ENCODE peak calls at places on chromosome 18, in six cellular contexts. Z is CD8-positive, alpha-beta memory T cell; Q is lower lobe of right lung; F is gastrocnemius medialis; S is CD4-positive, CD25-positive, alpha-beta regulatory T cell; O is ascending aorta. G is an unnamed sample.

GRCh38 chr18:27315001-27315400 is 129.9 kb upstream of the CHST9 start:
- DNase-seq in Z (no peak), Q (no peak), F (no peak), S (no peak), O (no peak), G (no peak)

GRCh38 chr18:75588412-75588811 is 160.9 kb upstream of the SMIM21 start:
- DNase-seq in Z (no peak), Q (no peak), F (no peak), S (no peak), O (no peak), G (no peak)

GRCh38 chr18:43507842-43508481 is 230.7 kb upstream of the SYT4 start:
- DNase-seq in Z (no peak), Q (no peak), F (no peak), S (no peak), O (no peak), G (no peak)

GRCh38 chr18:27581261-27581904 is 396.3 kb upstream of the CHST9 start:
- DNase-seq in Z (no peak), Q (no peak), F (no peak), S (no peak), O (no peak), G (no peak)

GRCh38 chr18:23460285-23461273 is 7.5 kb downstream of the RIOK3 start:
- DNase-seq in Z (no peak), Q (no peak), F (no peak), S (no peak), O (no peak), G (no peak)

GRCh38 chr18:70981400-70982140 is 692.7 kb downstream of the SOCS6 start:
- DNase-seq in Z (no peak), Q (no peak), F (no peak), S (no peak), O (no peak), G (no peak)

GRCh38 chr18:36544036-36544725 is 246.7 kb downstream of the FHOD3 start:
- DNase-seq in Z (no peak), Q (no peak), F (peak; percentile 20), S (no peak), O (peak; percentile 62), G (peak; percentile 91)

GRCh38 chr18:39799010-39799409 is 2156.0 kb upstream of the PIK3C3 start:
- DNase-seq in Z (no peak), Q (no peak), F (no peak), S (no peak), O (no peak), G (no peak)

GRCh38 chr18:36099311-36099710 is 29.8 kb downstream of the SLC39A6 start:
- DNase-seq in Z (no peak), Q (no peak), F (no peak), S (no peak), O (no peak), G (no peak)

GRCh38 chr18:57776767-57777166 is 26.3 kb downstream of the ATP8B1 start:
- DNase-seq in Z (no peak), Q (no peak), F (no peak), S (no peak), O (no peak), G (no peak)

GRCh38 chr18:34871435-34871834 is 161.3 kb downstream of the DTNA start:
- DNase-seq in Z (no peak), Q (no peak), F (no peak), S (peak; percentile 3), O (no peak), G (no peak)

GRCh38 chr18:41940506-41941215 is 14.4 kb upstream of the PIK3C3 start:
- DNase-seq in Z (no peak), Q (no peak), F (no peak), S (no peak), O (no peak), G (no peak)

GRCh38 chr18:58349650-58350049 is 279.2 kb downstream of the ALPK2 start:
- DNase-seq in Z (no peak), Q (no peak), F (no peak), S (peak; percentile 55), O (no peak), G (no peak)

GRCh38 chr18:58756596-58757240 is 85.5 kb downstream of the MALT1 start:
- DNase-seq in Z (no peak), Q (no peak), F (no peak), S (no peak), O (no peak), G (no peak)

GRCh38 chr18:24342347-24342746 is 55.3 kb downstream of the OSBPL1A start:
- DNase-seq in Z (no peak), Q (no peak), F (no peak), S (no peak), O (no peak), G (no peak)

GRCh38 chr18:26978812-26979341 is 113.4 kb upstream of the AQP4 start:
- DNase-seq in Z (no peak), Q (no peak), F (no peak), S (no peak), O (no peak), G (no peak)

DNA sequence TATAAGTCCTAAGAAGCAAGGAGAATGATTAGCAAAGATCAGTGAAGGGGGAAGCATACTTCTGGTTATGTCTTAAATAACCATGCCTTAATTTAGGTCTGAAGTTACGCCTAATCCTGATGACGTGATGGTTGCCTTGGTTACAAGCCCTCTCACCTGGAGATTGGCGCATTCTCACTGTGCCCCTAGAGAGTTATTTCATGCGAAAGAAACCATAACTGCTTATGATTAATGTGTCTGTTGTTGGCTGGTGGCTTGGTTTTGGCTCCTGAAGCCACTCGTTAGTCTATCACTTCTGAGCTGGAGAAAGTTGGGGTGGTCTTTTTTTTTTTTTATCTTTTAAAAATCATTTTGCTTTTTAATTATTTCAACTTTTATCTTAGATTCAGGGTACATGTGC is 47.0 kb downstream of the TNFRSF11A start:
- DNase-seq in Z (no peak), Q (no peak), F (no peak), S (no peak), O (no peak), G (no peak)
- H3K4me1 ChIP-seq in Z (no peaks in the 10 kb centered on the region), Q (no peaks in the 10 kb centered on the region), F (no peaks in the 10 kb centered on the region), S (no peaks in the 10 kb centered on the region), O (no peaks in the 10 kb centered on the region), G (no peaks in the 10 kb centered on the region)

GRCh38 chr18:6994719-6995430 is 122.7 kb downstream of the LAMA1 start:
- DNase-seq in Z (no peak), Q (no peak), F (no peak), S (no peak), O (no peak), G (no peak)

GRCh38 chr18:6997802-6998201 is 119.8 kb downstream of the LAMA1 start:
- DNase-seq in Z (no peak), Q (no peak), F (no peak), S (no peak), O (no peak), G (no peak)

GRCh38 chr18:6992761-6993160 is 124.8 kb downstream of the LAMA1 start:
- DNase-seq in Z (no peak), Q (no peak), F (no peak), S (no peak), O (no peak), G (no peak)

GRCh38 chr18:6994053-6994452 is 123.5 kb downstream of the LAMA1 start:
- DNase-seq in Z (no peak), Q (no peak), F (no peak), S (no peak), O (no peak), G (no peak)
- H3K27ac ChIP-seq in Z (no peak overlapping the region), Q (no peak overlapping the region), F (no peak overlapping the region), S (no peak overlapping the region), O (no peak overlapping the region), G (no peak overlapping the region)

GRCh38 chr18:59881728-59882685 is 17.8 kb upstream of the PMAIP1 start:
- DNase-seq in Z (no peak), Q (no peak), F (no peak), S (peak; percentile 66), O (no peak), G (no peak)

GRCh38 chr18:59884331-59884730 is 15.5 kb upstream of the PMAIP1 start:
- DNase-seq in Z (no peak), Q (no peak), F (no peak), S (no peak), O (no peak), G (no peak)

GRCh38 chr18:59885579-59886163 is 14.1 kb upstream of the PMAIP1 start:
- DNase-seq in Z (peak; percentile 8), Q (no peak), F (no peak), S (peak; percentile 84), O (no peak), G (no peak)
- H3K4me3 ChIP-seq in Z (no peak overlapping the region), Q (no peak overlapping the region), F (no peak overlapping the region), S (peak overlapping the region; percentile 62), O (no peak overlapping the region), G (no peak overlapping the region)

GRCh38 chr18:55414475-55414874 is 173.5 kb downstream of the TCF4 start:
- DNase-seq in Z (no peak), Q (no peak), F (no peak), S (no peak), O (no peak), G (no peak)
- H3K4me1 ChIP-seq in Z (no peaks in the 10 kb centered on the region), Q (peaks cover 16% of the 10 kb centered on the region), F (peaks cover 70% of the 10 kb centered on the region), S (no peaks in the 10 kb centered on the region), O (no peaks in the 10 kb centered on the region), G (no peaks in the 10 kb centered on the region)

DNA sequence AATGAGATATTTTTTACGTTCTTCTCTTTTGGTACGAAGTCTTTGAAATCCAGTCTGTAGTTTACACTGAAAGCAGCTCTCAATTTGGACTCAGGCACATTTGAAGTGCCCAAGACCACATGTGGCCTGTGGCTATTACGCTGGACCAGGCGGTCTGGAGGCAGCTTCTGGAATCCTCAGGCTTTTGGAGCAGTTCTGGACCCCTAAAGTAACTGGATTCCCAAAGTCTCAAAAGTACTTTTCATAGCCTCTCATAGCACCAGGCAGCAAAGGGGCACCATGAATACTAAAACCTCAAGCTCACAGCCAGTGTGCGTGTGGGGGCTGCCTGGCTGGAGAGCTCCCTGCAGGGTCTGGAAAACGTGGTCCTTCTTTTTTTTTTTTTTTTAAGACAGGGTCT is 119.0 kb downstream of the SMAD7 start:
- DNase-seq in Z (no peak), Q (peak; percentile 7), F (peak; percentile 1), S (no peak), O (no peak), G (no peak)
- H3K27ac ChIP-seq in Z (no peak overlapping the region), Q (no peak overlapping the region), F (no peak overlapping the region), S (no peak overlapping the region), O (no peak overlapping the region), G (no peak overlapping the region)

DNA sequence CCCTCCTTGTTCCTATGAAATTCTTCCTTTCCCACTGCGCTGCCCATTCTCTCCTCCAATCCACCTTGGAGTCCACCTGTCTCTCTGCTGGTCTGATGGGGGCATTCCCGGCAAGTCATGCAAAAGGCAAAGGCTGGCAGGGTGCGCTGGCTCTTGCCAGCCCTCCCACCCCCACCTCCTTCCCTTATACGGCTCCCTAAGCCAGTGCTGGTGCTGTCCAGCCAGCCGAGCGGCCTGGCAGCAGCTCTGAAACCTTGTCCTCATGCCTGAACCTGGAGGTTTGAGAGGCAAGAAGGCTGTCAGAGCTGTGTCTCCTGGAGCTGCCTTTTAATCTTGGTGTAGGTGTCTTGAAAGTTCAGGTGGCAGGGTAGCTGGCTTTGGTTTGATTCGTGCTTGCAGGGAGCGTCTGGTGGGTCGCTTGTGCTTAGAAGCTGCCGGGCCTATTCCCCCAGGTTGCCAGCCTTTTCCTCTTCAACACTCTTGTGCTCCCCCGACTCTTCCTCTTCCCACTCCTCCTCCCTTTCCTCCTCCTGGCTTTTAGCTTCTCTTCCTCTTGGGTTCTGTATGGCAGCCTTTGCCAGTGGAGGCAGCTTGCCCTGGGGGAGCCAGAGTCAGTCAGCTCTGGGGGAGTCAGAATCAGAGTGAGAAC is 748 bp downstream of the LIPG start:
- DNase-seq in Z (no peak), Q (no peak), F (peak; percentile 31), S (no peak), O (no peak), G (no peak)
- H3K4me3 ChIP-seq in Z (no peak overlapping the region), Q (peak overlapping the region; percentile 49), F (peak overlapping the region; percentile 43), S (no peak overlapping the region), O (no peak overlapping the region), G (peak overlapping the region; percentile 71)

GRCh38 chr18:48917579-48918101 is 33.1 kb downstream of the SMAD7 start:
- DNase-seq in Z (no peak), Q (no peak), F (no peak), S (no peak), O (no peak), G (no peak)
- H3K4me1 ChIP-seq in Z (peaks cover 16% of the 10 kb centered on the region), Q (peaks cover 70% of the 10 kb centered on the region), F (peaks cover 5% of the 10 kb centered on the region), S (peaks cover 4% of the 10 kb centered on the region), O (peaks cover 40% of the 10 kb centered on the region), G (peaks cover 26% of the 10 kb centered on the region)